ENCODE peak calls at places on chromosomes 1 and 21, in eight cellular contexts. Y, V, M, L, X, B, F and H are unnamed samples.
A peak's percentile ranks its signal among the peaks of the same experiment; 100 is the strongest.

GRCh38 chr21:34054259-34054658 is 19.1 kb upstream of the MRPS6 start:
- DNase-seq in Y (no peak), V (no peak), M (no peak), L (no peak), X (no peak), B (no peak), F (no peak), H (no peak)

GRCh38 chr1:73862343-73862742 is 335.6 kb downstream of the LRRIQ3 start:
- DNase-seq in Y (no peak), V (no peak), M (no peak), L (no peak), X (no peak), B (no peak), F (no peak), H (no peak)

GRCh38 chr21:17725339-17725738 is 93.8 kb downstream of the C21orf91 start:
- DNase-seq in Y (no peak), V (no peak), M (no peak), L (no peak), X (no peak), B (no peak), F (no peak), H (no peak)

GRCh38 chr1:148162363-148162762 is 10.3 kb upstream of the NBPF11 start:
- DNase-seq in Y (no peak), V (no peak), M (no peak), L (no peak), X (no peak), B (no peak), F (no peak), H (no peak)

GRCh38 chr1:94866178-94866822 is 46.1 kb downstream of the SLC44A3 start:
- DNase-seq in Y (no peak), V (no peak), M (no peak), L (no peak), X (no peak), B (no peak), F (no peak), H (peak; percentile 64)

GRCh38 chr1:66598670-66599069 is 64.7 kb downstream of the SGIP1 start:
- DNase-seq in Y (no peak), V (no peak), M (no peak), L (no peak), X (no peak), B (no peak), F (no peak), H (no peak)

GRCh38 chr21:31911138-31911907 is 38.5 kb downstream of the HUNK start:
- DNase-seq in Y (no peak), V (no peak), M (no peak), L (no peak), X (no peak), B (no peak), F (no peak), H (no peak)

GRCh38 chr1:54120698-54121481 is 31.9 kb downstream of the CDCP2 start:
- DNase-seq in Y (no peak), V (no peak), M (no peak), L (no peak), X (no peak), B (no peak), F (no peak), H (no peak)

GRCh38 chr1:77039739-77040138 is 172.5 kb downstream of the ST6GALNAC5 start:
- DNase-seq in Y (no peak), V (no peak), M (no peak), L (peak; percentile 59), X (no peak), B (no peak), F (no peak), H (no peak)

GRCh38 chr1:230020451-230020850 is 46.6 kb upstream of the GALNT2 start:
- DNase-seq in Y (no peak), V (no peak), M (no peak), L (no peak), X (no peak), B (no peak), F (no peak), H (no peak)